ENCODE peak calls at places on chromosomes 12 and 14, in eight cellular contexts. N, E, L, A, C, Q, R and S are unnamed samples.

GRCh38 chr14:56244138-56244789 is 126.1 kb downstream of the PELI2 start:
- DNase-seq in R (no peak), N (peak), A (peak), L (no peak), Q (no peak), C (no peak), E (no peak), S (no peak)

GRCh38 chr12:47942327-47943230 is 20.8 kb upstream of the TMEM106C start:
- DNase-seq in A (peak), L (peak), R (peak), N (no peak), E (no peak), C (no peak), Q (peak), S (no peak)

GRCh38 chr12:123054371-123054770 is 73.9 kb downstream of the ARL6IP4 start:
- DNase-seq in C (no peak), Q (no peak), L (no peak), E (no peak), A (no peak), N (no peak), R (no peak), S (no peak)

GRCh38 chr14:74414380-74414779 is 11.6 kb downstream of the SYNDIG1L start:
- DNase-seq in N (peak), Q (no peak), C (no peak), E (no peak), L (peak), A (no peak), R (peak), S (no peak)

GRCh38 chr12:125069616-125070015 is 4.4 kb downstream of the AACS start:
- DNase-seq in E (no peak), A (no peak), L (no peak), C (no peak), N (no peak), Q (no peak), R (no peak), S (no peak)

GRCh38 chr12:123062682-123063426 is 82.4 kb downstream of the ARL6IP4 start:
- DNase-seq in R (no peak), Q (no peak), C (peak), L (no peak), E (peak), N (peak), A (peak), S (peak)

GRCh38 chr14:25371053-25371452 is 321.1 kb upstream of the STXBP6 start:
- DNase-seq in A (no peak), E (no peak), N (peak), Q (no peak), L (no peak), R (no peak), C (no peak), S (no peak)

GRCh38 chr14:102781063-102781462 is 3.8 kb downstream of the TRAF3 start:
- DNase-seq in R (no peak), A (no peak), E (no peak), Q (no peak), N (no peak), C (no peak), L (no peak), S (no peak)

GRCh38 chr12:124550123-124551089 is 17.0 kb downstream of the NCOR2 start:
- DNase-seq in N (peak), A (no peak), L (no peak), C (no peak), R (no peak), Q (no peak), E (no peak), S (no peak)

GRCh38 chr12:76952995-76953394 is 74.2 kb upstream of the CSRP2 start:
- DNase-seq in C (peak), A (peak), L (peak), N (peak), Q (peak), E (no peak), R (peak), S (peak)

GRCh38 chr12:120229071-120229582 is 28.2 kb upstream of the RPLP0 start:
- DNase-seq in R (no peak), E (peak), N (peak), L (peak), A (no peak), Q (peak), C (no peak), S (peak)

GRCh38 chr14:73289729-73290128 is 52.4 kb downstream of the PAPLN start:
- DNase-seq in Q (no peak), N (no peak), A (peak), E (no peak), R (no peak), C (no peak), L (peak), S (no peak)

GRCh38 chr14:71478542-71478941 is 453.7 kb upstream of the RGS6 start:
- DNase-seq in E (peak), R (no peak), L (no peak), C (no peak), Q (no peak), N (no peak), A (no peak), S (no peak)

GRCh38 chr12:93102744-93103143 is 173.6 kb upstream of the EEA1 start:
- DNase-seq in C (no peak), L (no peak), A (no peak), E (no peak), Q (no peak), N (no peak), R (no peak), S (no peak)

GRCh38 chr14:77006127-77006526 is 22.4 kb downstream of the IRF2BPL start:
- DNase-seq in Q (no peak), N (no peak), R (no peak), L (no peak), E (no peak), A (no peak), C (no peak), S (peak)

GRCh38 chr12:86711716-86712115 is 455.5 kb upstream of the MGAT4C start:
- DNase-seq in L (no peak), E (no peak), Q (no peak), N (peak), C (no peak), A (no peak), R (no peak), S (no peak)

GRCh38 chr12:9634177-9634803 is 26.6 kb upstream of the KLRB1 start:
- DNase-seq in N (peak), Q (peak), R (peak), L (peak), A (peak), C (no peak), E (peak), S (peak)

GRCh38 chr12:119024226-119024810 is 43.0 kb downstream of the SRRM4 start:
- DNase-seq in N (no peak), L (no peak), C (no peak), E (no peak), A (no peak), R (peak), Q (peak), S (no peak)

GRCh38 chr14:84750284-84750683 is 779.7 kb upstream of the FLRT2 start:
- DNase-seq in A (no peak), L (no peak), Q (no peak), E (no peak), N (no peak), C (no peak), R (no peak), S (no peak)

GRCh38 chr12:13428538-13429265 is 232.2 kb downstream of the EMP1 start:
- DNase-seq in R (no peak), N (no peak), A (peak), Q (no peak), E (no peak), L (no peak), C (no peak), S (peak)

GRCh38 chr12:88571543-88571942 is 8.7 kb downstream of the KITLG start:
- DNase-seq in R (no peak), A (peak), Q (no peak), C (no peak), L (no peak), E (no peak), N (no peak), S (no peak)

GRCh38 chr14:97177016-97177415 is 379.8 kb downstream of the VRK1 start:
- DNase-seq in Q (peak), C (peak), N (peak), L (peak), E (peak), A (no peak), R (peak), S (peak)

DNA sequence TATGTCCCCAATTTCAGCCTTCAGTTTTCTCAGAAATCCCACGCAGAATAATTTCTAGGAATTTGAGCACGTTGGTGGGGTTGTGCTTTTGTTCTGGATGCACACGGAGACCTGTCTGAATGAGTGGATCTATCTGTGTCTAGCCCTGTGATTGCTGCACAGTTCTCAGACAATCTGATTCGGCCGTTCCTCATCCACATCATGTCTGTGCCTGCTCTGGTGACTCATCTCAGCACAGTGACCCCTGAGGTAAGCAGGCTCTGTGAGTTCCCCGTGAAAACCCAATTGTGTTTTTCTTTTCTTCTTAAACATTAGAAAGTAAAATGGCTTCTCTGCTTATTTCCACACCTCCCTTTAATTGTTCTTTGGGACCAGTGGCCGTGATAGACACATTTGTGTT is 20.2 kb downstream of the UBE3B start:
- DNase-seq in C (no peak), N (no peak), Q (no peak), E (no peak), L (no peak), A (no peak), R (no peak), S (no peak)
- H3K4me3 ChIP-seq in C (no peak), N (no peak), Q (no peak), E (no peak), L (no peak), A (no peak), R (no peak), S (no peak)

GRCh38 chr14:94079891-94080605 is 954 bp downstream of the DDX24 start:
- DNase-seq in L (no peak), E (no peak), C (no peak), A (peak), Q (no peak), N (no peak), R (no peak), S (no peak)
- TF ChIP-seq EZH2phosphoT487 in L (no peak), E (no peak), C (no peak), A (no peak), Q (no peak), N (no peak), R (no peak), S (no peak)

DNA sequence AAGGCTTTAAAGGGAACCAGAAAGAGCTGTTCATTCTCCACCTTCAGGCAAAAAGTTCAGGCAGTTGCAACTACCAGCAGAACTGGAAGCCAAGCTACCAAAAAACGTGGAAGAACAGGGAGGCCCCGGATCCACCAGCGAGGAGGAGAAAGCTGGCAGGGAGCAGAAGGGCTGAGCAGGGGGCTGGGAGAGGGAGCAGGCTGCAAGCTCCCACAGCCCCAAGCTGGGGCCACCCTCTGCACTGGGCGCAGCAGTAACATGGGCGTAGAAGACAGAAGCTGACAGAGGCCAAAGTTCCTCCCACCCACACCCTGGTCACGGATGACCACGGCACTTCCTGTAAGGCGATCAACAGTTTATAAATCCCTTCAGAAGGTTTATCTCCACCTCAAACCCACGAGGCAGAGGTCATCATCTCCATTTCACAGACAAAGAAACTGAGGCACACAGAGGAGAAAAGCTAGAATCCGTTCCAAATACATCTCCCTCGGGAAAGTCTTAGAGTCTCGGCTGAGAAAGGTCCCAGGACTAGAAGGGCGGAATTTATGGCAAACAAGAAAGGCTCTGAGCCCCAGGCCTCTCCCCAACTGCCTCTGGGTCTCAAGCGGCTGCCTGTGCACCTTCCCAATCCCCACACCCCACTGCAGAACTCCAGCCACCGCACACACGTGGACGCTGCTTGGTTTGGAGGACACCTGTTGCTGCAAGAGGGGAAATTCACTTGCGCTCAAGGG is 1.8 kb downstream of the CCDC85C start:
- DNase-seq in L (no peak), C (no peak), Q (no peak), E (no peak), A (peak), R (peak), N (peak), S (peak)
- H3K4me3 ChIP-seq in L (peak), C (peak), Q (peak), E (peak), A (peak), R (peak), N (peak), S (peak)

DNA sequence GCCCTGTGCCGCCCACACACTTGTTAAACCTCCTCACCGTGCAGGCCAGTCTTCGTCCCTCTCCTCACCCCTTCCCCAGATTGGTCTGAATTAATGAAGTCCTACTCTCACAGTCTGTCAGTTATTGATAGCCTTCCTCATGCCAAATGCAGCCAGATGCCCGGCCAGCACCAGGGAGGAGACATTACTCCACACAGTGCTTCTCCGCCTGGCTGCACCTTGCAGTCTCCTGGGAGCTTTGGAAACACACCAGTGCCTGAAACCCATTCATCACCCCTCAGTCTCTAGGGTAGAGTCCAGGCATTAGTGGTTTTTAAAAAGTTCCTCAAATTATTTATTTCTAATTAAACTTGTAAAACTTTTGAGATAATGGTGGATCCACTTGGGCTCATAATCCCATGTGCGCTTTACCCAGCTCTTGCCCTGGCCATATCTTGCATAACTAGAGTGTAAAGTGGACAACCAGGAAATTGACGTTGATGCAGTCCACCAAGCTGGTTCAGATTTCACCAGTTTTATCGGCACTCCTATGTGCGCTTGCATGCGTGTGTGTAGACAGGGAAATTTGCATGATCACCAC is 38.2 kb upstream of the TSPAN9 start:
- DNase-seq in R (no peak), C (no peak), L (no peak), A (no peak), N (no peak), Q (no peak), E (no peak), S (no peak)
- TF ChIP-seq EZH2phosphoT487 in R (no peak), C (no peak), L (no peak), A (no peak), N (no peak), Q (no peak), E (no peak), S (no peak)

DNA sequence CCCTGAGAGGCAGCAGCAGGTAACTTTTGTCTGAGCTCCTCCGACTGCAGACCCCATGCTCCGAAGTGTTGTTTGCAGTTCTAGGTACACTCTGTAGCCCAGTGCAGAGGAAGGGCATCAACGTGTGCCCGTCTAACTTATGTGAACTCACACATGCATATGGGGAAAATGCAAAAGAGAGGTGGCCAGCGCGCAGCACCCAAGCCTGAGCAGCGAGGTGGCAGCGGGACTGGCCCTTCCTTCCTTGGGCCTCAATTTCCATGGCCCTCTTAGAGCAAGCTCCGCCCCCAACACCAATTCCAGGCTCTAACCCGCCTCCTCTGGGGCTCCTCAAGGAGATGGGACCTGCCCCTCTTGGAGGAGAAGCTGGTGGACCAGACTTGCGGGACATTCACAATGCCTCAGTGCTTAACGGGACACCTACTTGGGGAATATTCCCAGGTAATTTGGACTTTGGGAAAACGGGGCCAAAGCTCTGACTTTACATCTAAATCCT is 27.7 kb downstream of the GPR68 start:
- DNase-seq in Q (no peak), R (no peak), L (no peak), A (no peak), C (no peak), E (no peak), N (no peak), S (no peak)
- H3K4me3 ChIP-seq in Q (no peak), R (no peak), L (no peak), A (no peak), C (no peak), E (no peak), N (no peak), S (no peak)

GRCh38 chr12:131091976-131092691 is 138.4 kb downstream of the ADGRD1 start:
- DNase-seq in L (no peak), Q (no peak), C (no peak), A (no peak), E (no peak), R (no peak), N (no peak), S (no peak)

GRCh38 chr12:131093971-131094830 is 140.5 kb downstream of the ADGRD1 start:
- DNase-seq in E (no peak), R (no peak), L (no peak), C (no peak), Q (no peak), A (no peak), N (no peak), S (no peak)

GRCh38 chr12:131091413-131091975 is 137.8 kb downstream of the ADGRD1 start:
- DNase-seq in Q (no peak), A (peak), C (no peak), E (no peak), R (no peak), L (no peak), N (no peak), S (no peak)

GRCh38 chr12:131094831-131095805 is 141.4 kb downstream of the ADGRD1 start:
- DNase-seq in Q (no peak), A (no peak), E (no peak), N (no peak), L (no peak), R (no peak), C (no peak), S (no peak)

DNA sequence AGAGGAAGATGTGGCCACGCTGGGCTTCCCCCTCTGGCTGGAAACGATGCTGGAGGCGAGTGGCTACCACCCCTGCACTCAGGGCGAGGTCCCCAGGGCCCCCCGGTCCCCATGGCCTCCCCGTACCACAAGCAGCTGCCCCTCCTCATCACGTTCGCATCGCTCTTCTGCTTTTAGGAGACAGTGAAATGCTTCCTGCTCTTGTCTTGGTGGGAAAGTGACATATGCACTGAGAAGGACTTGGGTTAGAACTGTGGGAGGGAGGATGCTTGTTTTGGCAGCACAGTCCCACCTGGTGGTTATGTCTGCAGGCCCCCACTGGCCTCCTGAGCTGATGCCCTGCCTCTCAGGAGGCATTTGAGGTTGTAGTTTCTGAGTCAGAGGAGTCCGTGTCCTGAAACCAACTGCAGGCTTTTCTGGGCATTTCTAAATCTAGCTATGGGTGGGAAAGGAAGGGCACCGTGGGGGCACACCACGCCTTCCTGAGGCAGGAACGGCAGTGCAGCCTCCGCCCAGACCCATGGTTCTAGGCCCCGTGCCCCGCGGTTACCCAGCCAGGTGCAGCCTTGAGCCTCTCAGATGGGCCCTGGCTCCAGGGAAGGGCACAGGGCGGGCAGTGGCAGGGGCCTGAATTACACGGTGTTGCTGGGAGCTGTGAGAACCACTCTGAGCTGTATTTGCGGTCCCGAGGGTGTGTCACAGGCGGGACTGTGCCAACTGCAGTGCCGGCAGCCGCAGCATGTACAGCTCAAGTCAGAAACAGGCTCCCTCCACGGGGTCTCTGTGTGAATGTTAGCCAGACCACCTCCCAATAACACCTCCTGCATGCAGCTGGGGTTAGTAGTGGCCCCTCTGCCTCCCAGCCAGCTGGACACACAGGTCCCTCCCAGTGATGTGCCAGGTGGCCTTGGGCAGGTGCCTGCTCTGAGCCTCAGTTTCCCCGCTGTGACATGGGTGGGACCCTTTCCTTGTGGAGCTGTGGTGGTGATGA is 139.5 kb downstream of the ADGRD1 start:
- DNase-seq in C (no peak), Q (no peak), A (peak), R (no peak), N (peak), L (no peak), E (peak), S (no peak)
- TF ChIP-seq EZH2phosphoT487 in C (no peak), Q (no peak), A (no peak), R (no peak), N (no peak), L (no peak), E (no peak), S (no peak)